ENCODE peak calls at places on chromosomes 13 and 19, in five cellular contexts. A is left ventricle myocardium inferior; B is stomach; M is left colon; H is activated T-helper 1 cell treated with anti-CD3 and anti-CD28 coated beads, Interleukin-12 subunit alpha, Interleukin-12 subunit beta, Interleukin-2, Interleukin-4 antibody, amounts not matched to agents 30 ng/mL and 10 ng/mL and 1 ng/mL, durations not matched to agents 14 hours and 24 hours and 36 hours. Z is an unnamed sample.
A peak's percentile ranks its signal among the peaks of the same experiment; 100 is the strongest.

GRCh38 chr13:113639661-113640262 is 18.2 kb downstream of the ATP4B start:
- DNase-seq in A (peak; percentile 35), H (no peak), M (no peak), B (peak; percentile 13), Z (peak; percentile 8)

GRCh38 chr13:79081942-79082341 is 324.1 kb downstream of the RBM26 start:
- DNase-seq in M (no peak), A (no peak), H (no peak), B (no peak), Z (no peak)

GRCh38 chr19:21256722-21257121 is 72.5 kb downstream of the ZNF708 start:
- DNase-seq in H (no peak), A (no peak), M (no peak), B (no peak), Z (no peak)

GRCh38 chr19:56769650-56770049 is 70.9 kb downstream of the PEG3 start:
- DNase-seq in H (no peak), A (no peak), B (no peak), M (no peak), Z (no peak)

GRCh38 chr13:109760372-109760771 is 26.0 kb downstream of the IRS2 start:
- DNase-seq in H (no peak), B (no peak), A (no peak), M (no peak), Z (no peak)

GRCh38 chr19:39264306-39265290 is 3.6 kb upstream of the IFNL2 start:
- DNase-seq in M (no peak), H (no peak), B (no peak), A (no peak), Z (no peak)

GRCh38 chr19:5225486-5226345 is 114.9 kb downstream of the PTPRS start:
- DNase-seq in A (no peak), M (no peak), B (no peak), H (no peak), Z (no peak)

GRCh38 chr19:39506944-39507714 is 7.8 kb upstream of the SELENOV start:
- DNase-seq in H (peak; percentile 54), M (no peak), A (no peak), B (no peak), Z (no peak)

GRCh38 chr19:2561221-2561620 is 85.3 kb downstream of the GADD45B start:
- DNase-seq in A (peak; percentile 2), B (no peak), M (no peak), H (no peak), Z (no peak)

GRCh38 chr13:80379245-80379644 is 38.3 kb upstream of the SPRY2 start:
- DNase-seq in A (no peak), H (no peak), B (no peak), M (no peak), Z (no peak)

GRCh38 chr13:48497669-48498068 is 35.2 kb downstream of the RCBTB2 start:
- DNase-seq in M (no peak), A (no peak), H (no peak), B (no peak), Z (no peak)